ENCODE peak calls at places on chromosome 6, in eight cellular contexts. F is A549, P is sigmoid colon, L is lower leg skin, Z is transverse colon, I is stomach, U is IMR-90, K is vagina. W is an unnamed sample.

GRCh38 chr6:106279179-106279578 is 46.4 kb downstream of the ATG5 start:
- DNase-seq in U (peak), I (no peak), Z (no peak), P (no peak), F (no peak), K (no peak), L (no peak), W (no peak)

GRCh38 chr6:148064406-148065134 is 278.1 kb upstream of the SASH1 start:
- DNase-seq in P (no peak), K (no peak), U (peak), I (no peak), F (no peak), L (no peak), Z (no peak), W (peak)

GRCh38 chr6:79280756-79281155 is 46.3 kb upstream of the HMGN3 start:
- DNase-seq in P (no peak), L (no peak), I (no peak), Z (no peak), U (no peak), K (no peak), F (no peak), W (no peak)

GRCh38 chr6:52591832-52592231 is 15.0 kb upstream of the TRAM2 start:
- DNase-seq in P (no peak), L (no peak), F (no peak), Z (no peak), U (no peak), I (no peak), K (no peak), W (no peak)

GRCh38 chr6:148577687-148578488 is 168.9 kb upstream of the UST start:
- DNase-seq in P (peak), Z (peak), K (no peak), F (peak), U (peak), I (peak), L (peak), W (peak)

GRCh38 chr6:166167801-166168615 is at the start of gene TBXT:
- DNase-seq in F (no peak), L (no peak), Z (no peak), K (no peak), I (no peak), U (no peak), P (no peak), W (no peak)

GRCh38 chr6:31780507-31781243 is 3.5 kb upstream of the VWA7 start:
- DNase-seq in Z (no peak), U (no peak), F (no peak), L (no peak), P (no peak), K (no peak), I (no peak), W (no peak)

GRCh38 chr6:113856011-113856551 is 1.1 kb upstream of the MARCKS start:
- DNase-seq in U (peak), Z (peak), F (peak), L (peak), I (peak), P (no peak), K (no peak), W (no peak)

GRCh38 chr6:221531-222349 is 70.5 kb upstream of the DUSP22 start:
- DNase-seq in F (no peak), L (no peak), U (peak), I (no peak), P (no peak), K (no peak), Z (no peak), W (no peak)

GRCh38 chr6:57262491-57262890 is 40.4 kb upstream of the RAB23 start:
- DNase-seq in I (peak), K (no peak), L (peak), U (no peak), Z (peak), F (no peak), P (peak), W (no peak)

GRCh38 chr6:42572523-42572922 is 8.7 kb downstream of the UBR2 start:
- DNase-seq in P (no peak), Z (no peak), U (no peak), F (no peak), I (no peak), L (no peak), K (no peak), W (no peak)

GRCh38 chr6:57221936-57222683 is at the start of gene RAB23:
- DNase-seq in I (peak), Z (peak), P (peak), F (peak), K (no peak), L (peak), U (peak), W (peak)

GRCh38 chr6:13248053-13248452 is 80.3 kb downstream of the TBC1D7 start:
- DNase-seq in F (peak), Z (no peak), I (no peak), K (no peak), L (no peak), U (peak), P (no peak), W (no peak)

GRCh38 chr6:25476126-25476525 is 175.9 kb upstream of the SCGN start:
- DNase-seq in U (peak), K (no peak), P (no peak), Z (no peak), I (no peak), F (no peak), L (no peak), W (no peak)

GRCh38 chr6:87675004-87675681 is 26.9 kb downstream of the AKIRIN2 start:
- DNase-seq in F (no peak), Z (no peak), L (no peak), U (no peak), K (no peak), I (no peak), P (no peak), W (no peak)

GRCh38 chr6:110746680-110747079 is 68.6 kb downstream of the CDK19 start:
- DNase-seq in U (no peak), L (no peak), P (no peak), I (no peak), F (peak), K (no peak), Z (no peak), W (no peak)

GRCh38 chr6:45591306-45591705 is 213.6 kb upstream of the SUPT3H start:
- DNase-seq in L (no peak), F (no peak), K (no peak), I (no peak), P (no peak), U (peak), Z (no peak), W (no peak)

GRCh38 chr6:111573118-111573883 is 32.4 kb downstream of the TRAF3IP2 start:
- DNase-seq in U (peak), I (no peak), Z (no peak), F (no peak), K (no peak), L (no peak), P (peak), W (no peak)

GRCh38 chr6:82237013-82237412 is 10.5 kb downstream of the IBTK start:
- DNase-seq in L (no peak), Z (no peak), F (no peak), U (no peak), K (no peak), P (no peak), I (no peak), W (no peak)

GRCh38 chr6:36603222-36604089 is 9.3 kb downstream of the SRSF3 start:
- DNase-seq in F (no peak), P (no peak), K (no peak), I (no peak), U (no peak), L (no peak), Z (no peak), W (no peak)
- TF ChIP-seq POLR2A in F (no peak), P (no peak), K (no peak), I (no peak), U (no peak), L (no peak), Z (no peak), W (no peak)

GRCh38 chr6:108947114-108947854 is 99.1 kb downstream of the ARMC2 start:
- DNase-seq in U (peak), I (no peak), K (no peak), L (peak), F (peak), Z (no peak), P (no peak), W (no peak)
- TF ChIP-seq POLR2A in U (no peak), I (no peak), K (no peak), L (no peak), F (no peak), Z (no peak), P (no peak), W (no peak)

DNA sequence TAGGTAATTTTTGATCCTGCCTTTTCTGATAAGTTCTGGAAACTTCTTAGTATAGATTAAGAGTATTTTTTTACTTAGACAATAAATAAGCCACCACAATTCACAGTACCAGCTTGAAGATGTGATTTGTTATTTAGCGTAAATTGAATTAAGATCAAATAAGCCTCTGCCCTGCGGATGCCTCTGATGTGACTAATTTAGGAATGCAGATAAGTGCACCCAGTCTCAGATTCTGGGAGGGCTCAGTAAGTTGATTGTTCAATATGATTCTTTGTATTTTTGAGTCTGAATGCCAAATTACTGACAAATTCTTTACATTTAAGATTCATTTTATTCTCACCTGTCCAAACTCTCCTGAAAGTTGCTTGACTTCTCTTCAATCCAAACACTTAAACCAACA is 147.5 kb downstream of the THBS2 start:
- DNase-seq in L (no peak), F (no peak), I (no peak), U (peak), P (no peak), K (no peak), Z (no peak), W (no peak)
- TF ChIP-seq POLR2A in L (no peak), F (no peak), I (no peak), U (no peak), P (no peak), K (no peak), Z (no peak), W (no peak)

GRCh38 chr6:129748212-129748900 is 38.4 kb upstream of the ARHGAP18 start:
- DNase-seq in Z (peak), U (peak), K (no peak), L (peak), I (peak), F (no peak), P (no peak), W (no peak)
- TF ChIP-seq POLR2A in Z (no peak), U (no peak), K (no peak), L (no peak), I (no peak), F (no peak), P (no peak), W (no peak)

GRCh38 chr6:28354688-28355554 is 5.2 kb downstream of the ZKSCAN3 start:
- DNase-seq in F (no peak), P (no peak), U (no peak), L (no peak), Z (no peak), K (no peak), I (no peak), W (no peak)

GRCh38 chr6:28356666-28357020 is 6.9 kb downstream of the ZKSCAN3 start:
- DNase-seq in I (no peak), Z (no peak), K (no peak), U (no peak), L (no peak), F (no peak), P (no peak), W (no peak)

GRCh38 chr6:28353981-28354676 is 4.4 kb downstream of the ZKSCAN3 start:
- DNase-seq in F (peak), I (peak), L (no peak), K (no peak), U (peak), P (peak), Z (peak), W (no peak)

GRCh38 chr6:28357036-28357435 is 7.3 kb downstream of the ZKSCAN3 start:
- DNase-seq in K (no peak), F (no peak), Z (no peak), U (peak), L (no peak), P (no peak), I (no peak), W (no peak)

GRCh38 chr6:28355743-28356665 is 6.3 kb downstream of the ZKSCAN3 start:
- DNase-seq in U (peak), I (peak), Z (peak), L (peak), K (no peak), F (peak), P (peak), W (peak)
- TF ChIP-seq POLR2A in U (no peak), I (no peak), Z (peak), L (no peak), K (no peak), F (no peak), P (no peak), W (no peak)

GRCh38 chr6:32969685-32970412 is 1.5 kb downstream of the BRD2 start:
- DNase-seq in Z (peak), K (no peak), I (peak), L (peak), P (peak), F (peak), U (peak), W (peak)

GRCh38 chr6:32970413-32971244 is 2.2 kb downstream of the BRD2 start:
- DNase-seq in F (peak), U (peak), Z (peak), L (peak), I (peak), P (peak), K (no peak), W (peak)

GRCh38 chr6:32967151-32968091 is 973 bp upstream of the BRD2 start:
- DNase-seq in L (no peak), P (no peak), Z (peak), U (peak), I (no peak), K (no peak), F (peak), W (no peak)

GRCh38 chr6:32968093-32968769 is at the start of gene BRD2:
- DNase-seq in P (peak), I (peak), U (peak), Z (peak), K (no peak), L (peak), F (peak), W (peak)

DNA sequence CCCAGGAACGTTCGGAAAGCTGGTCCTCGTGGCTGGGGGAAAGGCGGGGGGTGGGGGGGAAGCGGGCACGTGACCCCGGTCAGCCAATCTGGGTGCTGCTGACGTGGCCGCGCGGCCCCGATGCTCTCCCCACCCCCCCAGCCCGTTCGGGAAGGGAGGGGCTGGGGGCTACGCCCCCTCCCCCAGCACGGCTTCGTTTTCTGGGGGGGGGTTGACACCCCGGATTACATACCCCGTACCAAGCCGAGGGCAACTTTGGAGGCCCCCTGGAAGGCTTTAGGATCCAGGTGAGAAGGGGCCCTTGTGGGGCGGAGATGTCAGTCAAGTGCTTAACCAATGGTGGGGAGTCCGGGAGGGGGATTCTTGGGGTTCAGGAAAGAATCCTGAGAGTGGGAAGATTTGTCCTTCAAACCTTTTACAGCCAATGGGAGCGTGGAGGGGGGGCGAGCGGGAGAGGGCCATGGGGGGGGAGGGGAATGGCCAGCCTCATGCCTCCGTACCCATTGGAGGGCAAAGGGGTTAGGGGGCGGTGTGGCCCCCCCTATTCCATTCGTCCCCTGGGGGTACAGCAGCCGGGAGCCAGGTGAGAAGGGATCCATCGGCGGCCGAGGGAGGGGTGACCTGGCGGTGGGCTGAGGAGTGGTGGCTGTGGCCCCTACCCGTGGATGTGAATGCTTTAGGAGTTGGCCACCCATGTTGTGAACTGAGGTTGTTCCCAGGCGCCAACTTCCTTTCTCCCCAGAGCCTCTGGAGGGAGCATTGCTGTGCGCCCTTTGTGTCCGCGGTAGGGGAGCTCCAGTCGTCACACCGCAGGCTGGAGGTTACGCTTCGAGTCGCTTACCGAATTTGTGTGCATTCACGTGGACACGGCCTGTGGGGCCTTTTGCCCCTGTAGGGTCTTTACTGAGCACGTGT is 633 bp downstream of the BRD2 start:
- DNase-seq in P (peak), F (peak), I (peak), U (peak), Z (peak), K (no peak), L (peak), W (peak)
- TF ChIP-seq POLR2A in P (peak), F (peak), I (no peak), U (peak), Z (peak), K (no peak), L (no peak), W (peak)